ENCODE peak calls at places on chromosomes 13 and 19, in four cellular contexts. One of them, this sample, is unnamed.

GRCh38 chr13:112608212-112608611 is 20.3 kb upstream of the TUBGCP3 start:
- DNase-seq in astrocyte of the spinal cord: no peak
- DNase-seq in cardiac fibroblast: no peak
- DNase-seq in NB4: no peak
- DNase-seq in this sample: no peak

GRCh38 chr13:106619688-106620555 is 52.0 kb upstream of the ARGLU1 start:
- DNase-seq in NB4: peak
- DNase-seq in cardiac fibroblast: peak
- DNase-seq in astrocyte of the spinal cord: peak
- DNase-seq in this sample: no peak

GRCh38 chr19:2290441-2291184 is 8.6 kb upstream of the PEAK3 start:
- DNase-seq in cardiac fibroblast: no peak
- DNase-seq in NB4: peak
- DNase-seq in astrocyte of the spinal cord: no peak
- DNase-seq in this sample: no peak

GRCh38 chr19:10110076-10110971 is 1.2 kb upstream of the P2RY11 start:
- DNase-seq in NB4: peak
- DNase-seq in cardiac fibroblast: no peak
- DNase-seq in astrocyte of the spinal cord: no peak
- DNase-seq in this sample: no peak

GRCh38 chr13:49472186-49472585 is 23.6 kb upstream of the PHF11 start:
- DNase-seq in NB4: no peak
- DNase-seq in cardiac fibroblast: peak
- DNase-seq in astrocyte of the spinal cord: no peak
- DNase-seq in this sample: no peak

GRCh38 chr19:55467236-55468053 is 2.9 kb upstream of the C19orf85 start:
- DNase-seq in cardiac fibroblast: peak
- DNase-seq in NB4: peak
- DNase-seq in astrocyte of the spinal cord: no peak
- DNase-seq in this sample: no peak

GRCh38 chr13:109146912-109147624 is 517.7 kb downstream of the MYO16 start:
- DNase-seq in NB4: no peak
- DNase-seq in cardiac fibroblast: peak
- DNase-seq in astrocyte of the spinal cord: peak
- DNase-seq in this sample: peak

GRCh38 chr13:38518328-38518727 is 168.5 kb upstream of the FREM2 start:
- DNase-seq in NB4: no peak
- DNase-seq in cardiac fibroblast: no peak
- DNase-seq in astrocyte of the spinal cord: no peak
- DNase-seq in this sample: no peak

GRCh38 chr13:33213024-33213795 is 72.3 kb downstream of the STARD13 start:
- DNase-seq in cardiac fibroblast: no peak
- DNase-seq in NB4: no peak
- DNase-seq in astrocyte of the spinal cord: peak
- DNase-seq in this sample: no peak

GRCh38 chr13:25377244-25377962 is 5.6 kb downstream of the ATP8A2 start:
- DNase-seq in astrocyte of the spinal cord: no peak
- DNase-seq in cardiac fibroblast: no peak
- DNase-seq in NB4: no peak
- DNase-seq in this sample: no peak

GRCh38 chr13:33004454-33004853 is 11.8 kb upstream of the KL start:
- DNase-seq in NB4: no peak
- DNase-seq in astrocyte of the spinal cord: no peak
- DNase-seq in cardiac fibroblast: peak
- DNase-seq in this sample: no peak

GRCh38 chr13:27973291-27973690 is 4.2 kb upstream of the CDX2 start:
- DNase-seq in cardiac fibroblast: no peak
- DNase-seq in NB4: no peak
- DNase-seq in astrocyte of the spinal cord: no peak
- DNase-seq in this sample: no peak

GRCh38 chr19:10961763-10962536 is 1.1 kb downstream of the SMARCA4 start:
- DNase-seq in cardiac fibroblast: no peak
- DNase-seq in astrocyte of the spinal cord: peak
- DNase-seq in NB4: peak
- DNase-seq in this sample: no peak

GRCh38 chr19:1401138-1401888 is at the start of gene GAMT:
- DNase-seq in NB4: peak
- DNase-seq in cardiac fibroblast: peak
- DNase-seq in astrocyte of the spinal cord: no peak
- DNase-seq in this sample: no peak

GRCh38 chr13:113083022-113083373 is 22.6 kb upstream of the F7 start:
- DNase-seq in astrocyte of the spinal cord: no peak
- DNase-seq in NB4: no peak
- DNase-seq in cardiac fibroblast: no peak
- DNase-seq in this sample: no peak

GRCh38 chr19:19537321-19538048 is 580 bp upstream of the CILP2 start:
- DNase-seq in astrocyte of the spinal cord: no peak
- DNase-seq in NB4: no peak
- DNase-seq in cardiac fibroblast: no peak
- DNase-seq in this sample: no peak

GRCh38 chr13:30145709-30146367 is 161.5 kb downstream of the KATNAL1 start:
- DNase-seq in NB4: no peak
- DNase-seq in astrocyte of the spinal cord: no peak
- DNase-seq in cardiac fibroblast: no peak
- DNase-seq in this sample: no peak

GRCh38 chr19:3537438-3538240 is 1.3 kb upstream of the TEKTIP1 start:
- DNase-seq in astrocyte of the spinal cord: no peak
- DNase-seq in cardiac fibroblast: no peak
- DNase-seq in NB4: peak
- DNase-seq in this sample: no peak

GRCh38 chr13:27658569-27658968 is 36.9 kb downstream of the POLR1D start:
- DNase-seq in NB4: no peak
- DNase-seq in astrocyte of the spinal cord: peak
- DNase-seq in cardiac fibroblast: peak
- DNase-seq in this sample: peak

GRCh38 chr19:3370728-3371591 is 4.6 kb downstream of the NFIC start:
- DNase-seq in cardiac fibroblast: no peak
- DNase-seq in NB4: no peak
- DNase-seq in astrocyte of the spinal cord: no peak
- DNase-seq in this sample: no peak

GRCh38 chr13:91369432-91369831 is 21.9 kb downstream of the MIR17HG start:
- DNase-seq in cardiac fibroblast: peak
- DNase-seq in NB4: no peak
- DNase-seq in astrocyte of the spinal cord: peak
- DNase-seq in this sample: no peak

GRCh38 chr13:94431569-94431968 is 47.9 kb downstream of the DCT start:
- DNase-seq in NB4: no peak
- DNase-seq in cardiac fibroblast: peak
- DNase-seq in astrocyte of the spinal cord: no peak
- DNase-seq in this sample: peak

GRCh38 chr13:93724187-93724586 is 497.6 kb downstream of the GPC6 start:
- DNase-seq in astrocyte of the spinal cord: no peak
- DNase-seq in NB4: no peak
- DNase-seq in cardiac fibroblast: no peak
- DNase-seq in this sample: no peak

GRCh38 chr13:39159971-39160370 is 121.7 kb downstream of the NHLRC3 start:
- DNase-seq in astrocyte of the spinal cord: no peak
- DNase-seq in cardiac fibroblast: no peak
- DNase-seq in NB4: no peak
- DNase-seq in this sample: no peak

GRCh38 chr13:28489536-28489935 is 5.4 kb downstream of the FLT1 start:
- DNase-seq in astrocyte of the spinal cord: no peak
- DNase-seq in NB4: peak
- DNase-seq in cardiac fibroblast: no peak
- DNase-seq in this sample: peak

GRCh38 chr13:59088716-59089115 is 1075.0 kb downstream of the DIAPH3 start:
- DNase-seq in astrocyte of the spinal cord: peak
- DNase-seq in cardiac fibroblast: peak
- DNase-seq in NB4: no peak
- DNase-seq in this sample: peak

GRCh38 chr19:20661150-20661819 is at the start of gene ZNF626:
- DNase-seq in NB4: no peak
- DNase-seq in cardiac fibroblast: peak
- DNase-seq in astrocyte of the spinal cord: peak
- DNase-seq in this sample: peak

GRCh38 chr19:45809643-45810159 is 5.4 kb downstream of the RSPH6A start:
- DNase-seq in astrocyte of the spinal cord: peak
- DNase-seq in cardiac fibroblast: peak
- DNase-seq in NB4: peak
- DNase-seq in this sample: peak

GRCh38 chr19:1117654-1118053 is 13.9 kb downstream of the GPX4 start:
- DNase-seq in astrocyte of the spinal cord: no peak
- DNase-seq in cardiac fibroblast: no peak
- DNase-seq in NB4: no peak
- DNase-seq in this sample: no peak

GRCh38 chr19:55158848-55159793 is 1.6 kb upstream of the TNNI3 start:
- DNase-seq in astrocyte of the spinal cord: no peak
- DNase-seq in NB4: peak
- DNase-seq in cardiac fibroblast: peak
- DNase-seq in this sample: no peak

GRCh38 chr19:10927691-10928562 is 512 bp downstream of the YIPF2 start:
- DNase-seq in NB4: peak
- DNase-seq in astrocyte of the spinal cord: no peak
- DNase-seq in cardiac fibroblast: no peak
- DNase-seq in this sample: no peak

GRCh38 chr19:6694147-6694815 is 24.3 kb upstream of the TNFSF14 start:
- DNase-seq in NB4: no peak
- DNase-seq in cardiac fibroblast: no peak
- DNase-seq in astrocyte of the spinal cord: no peak
- DNase-seq in this sample: no peak

GRCh38 chr19:58536852-58537798 is 6.7 kb upstream of the TRIM28 start:
- DNase-seq in cardiac fibroblast: no peak
- DNase-seq in NB4: no peak
- DNase-seq in astrocyte of the spinal cord: no peak
- DNase-seq in this sample: no peak

GRCh38 chr19:49216076-49216475 is 58.5 kb downstream of the TRPM4 start:
- DNase-seq in astrocyte of the spinal cord: no peak
- DNase-seq in NB4: no peak
- DNase-seq in cardiac fibroblast: peak
- DNase-seq in this sample: no peak

GRCh38 chr13:49810825-49811526 is 18.5 kb upstream of the KPNA3 start:
- DNase-seq in NB4: peak
- DNase-seq in astrocyte of the spinal cord: no peak
- DNase-seq in cardiac fibroblast: peak
- DNase-seq in this sample: peak

GRCh38 chr19:32817252-32817912 is 52.2 kb downstream of the SLC7A9 start:
- DNase-seq in cardiac fibroblast: no peak
- DNase-seq in astrocyte of the spinal cord: no peak
- DNase-seq in NB4: no peak
- DNase-seq in this sample: no peak

GRCh38 chr19:48877900-48878218 is 5.6 kb downstream of the PPP1R15A start:
- DNase-seq in NB4: no peak
- DNase-seq in astrocyte of the spinal cord: no peak
- DNase-seq in cardiac fibroblast: no peak
- DNase-seq in this sample: no peak

GRCh38 chr13:22049384-22049783 is 378.5 kb downstream of the FGF9 start:
- DNase-seq in cardiac fibroblast: no peak
- DNase-seq in NB4: no peak
- DNase-seq in astrocyte of the spinal cord: no peak
- DNase-seq in this sample: no peak

GRCh38 chr13:95267662-95268369 is 33.4 kb downstream of the ABCC4 start:
- DNase-seq in cardiac fibroblast: peak
- DNase-seq in NB4: peak
- DNase-seq in astrocyte of the spinal cord: peak
- DNase-seq in this sample: peak

GRCh38 chr19:42177686-42178019 is 39.8 kb downstream of the DEDD2 start:
- DNase-seq in cardiac fibroblast: no peak
- DNase-seq in NB4: no peak
- DNase-seq in astrocyte of the spinal cord: no peak
- DNase-seq in this sample: no peak
- H3K4me3 ChIP-seq in cardiac fibroblast: no peak
- H3K4me3 ChIP-seq in NB4: no peak
- H3K4me3 ChIP-seq in astrocyte of the spinal cord: no peak
- H3K4me3 ChIP-seq in this sample: no peak

GRCh38 chr13:77698211-77699058 is 948 bp downstream of the SLAIN1 start:
- DNase-seq in astrocyte of the spinal cord: no peak
- DNase-seq in cardiac fibroblast: peak
- DNase-seq in NB4: peak
- DNase-seq in this sample: no peak
- H3K4me3 ChIP-seq in astrocyte of the spinal cord: peak
- H3K4me3 ChIP-seq in cardiac fibroblast: peak
- H3K4me3 ChIP-seq in NB4: peak
- H3K4me3 ChIP-seq in this sample: peak

GRCh38 chr19:34393031-34393430 is 11.2 kb upstream of the PDCD2L start:
- DNase-seq in NB4: no peak
- DNase-seq in cardiac fibroblast: no peak
- DNase-seq in astrocyte of the spinal cord: no peak
- DNase-seq in this sample: no peak
- H3K4me3 ChIP-seq in NB4: no peak
- H3K4me3 ChIP-seq in cardiac fibroblast: no peak
- H3K4me3 ChIP-seq in astrocyte of the spinal cord: no peak
- H3K4me3 ChIP-seq in this sample: no peak

GRCh38 chr13:23888658-23889597 is at the start of gene MIPEP:
- DNase-seq in cardiac fibroblast: peak
- DNase-seq in NB4: peak
- DNase-seq in astrocyte of the spinal cord: peak
- DNase-seq in this sample: peak

DNA sequence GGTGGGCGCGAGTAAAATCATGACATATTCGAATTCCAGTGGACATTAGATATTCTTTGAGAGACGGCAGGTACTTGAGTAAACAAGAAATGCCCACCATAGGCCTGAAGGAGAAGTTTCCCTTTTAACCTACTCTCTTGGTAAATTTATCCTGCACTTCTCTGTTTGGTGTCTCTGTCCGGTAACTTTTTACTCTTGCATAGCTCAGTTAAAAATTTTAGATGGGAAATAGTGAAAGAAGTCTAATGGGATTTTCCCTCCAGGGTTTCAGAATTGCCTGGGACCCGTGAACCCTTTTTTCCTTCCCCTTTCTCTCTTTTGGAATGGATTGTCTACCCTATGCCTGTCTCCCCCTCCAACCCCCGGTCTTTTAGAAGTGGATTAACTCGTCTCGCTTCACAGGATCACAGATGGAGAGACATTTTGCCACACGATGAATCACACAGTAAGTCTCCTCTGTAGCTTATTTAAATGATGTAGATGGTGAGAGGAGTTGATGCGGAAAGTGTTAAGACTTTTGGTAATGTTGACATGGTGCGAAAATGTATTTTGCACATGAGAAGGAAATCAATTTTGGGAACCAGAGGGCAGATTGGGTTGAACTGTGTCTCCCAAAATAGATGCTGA is 511 bp upstream of the MIPEP start:
- DNase-seq in NB4: peak
- DNase-seq in astrocyte of the spinal cord: no peak
- DNase-seq in cardiac fibroblast: no peak
- DNase-seq in this sample: no peak
- H3K4me3 ChIP-seq in NB4: peak
- H3K4me3 ChIP-seq in astrocyte of the spinal cord: peak
- H3K4me3 ChIP-seq in cardiac fibroblast: peak
- H3K4me3 ChIP-seq in this sample: peak

GRCh38 chr19:38395381-38396127 is 7.1 kb downstream of the SPRED3 start:
- DNase-seq in NB4: no peak
- DNase-seq in cardiac fibroblast: no peak
- DNase-seq in astrocyte of the spinal cord: no peak
- DNase-seq in this sample: no peak
- H3K4me3 ChIP-seq in NB4: no peak
- H3K4me3 ChIP-seq in cardiac fibroblast: no peak
- H3K4me3 ChIP-seq in astrocyte of the spinal cord: no peak
- H3K4me3 ChIP-seq in this sample: no peak